ENCODE peak calls at places on chromosomes 13 and 19, in seven cellular contexts. X is tibial nerve, T is A549, R is ovary, G is K562, Z is suprapubic skin, Q is SK-N-SH. V is an unnamed sample.

GRCh38 chr13:52405767-52406494 is at the start of gene THSD1:
- DNase-seq in Z (peak), R (peak), T (peak), G (no peak), X (peak), Q (peak), V (peak)

GRCh38 chr19:9914315-9915207 is 21.8 kb downstream of the OLFM2 start:
- DNase-seq in G (peak), Q (peak), X (peak), R (peak), T (peak), Z (no peak), V (peak)

GRCh38 chr19:9940778-9941177 is 4.5 kb upstream of the OLFM2 start:
- DNase-seq in G (no peak), Q (no peak), T (no peak), X (no peak), Z (no peak), R (no peak), V (no peak)

GRCh38 chr19:49113762-49114629 is at the start of gene LIN7B:
- DNase-seq in Z (no peak), X (no peak), T (peak), G (peak), Q (peak), R (peak), V (peak)

GRCh38 chr19:34366670-34367423 is 1.9 kb downstream of the GPI start:
- DNase-seq in R (no peak), Z (no peak), T (no peak), G (no peak), Q (no peak), X (no peak), V (no peak)

GRCh38 chr13:36543671-36544070 is 111.4 kb downstream of the CCNA1 start:
- DNase-seq in Z (no peak), R (no peak), Q (no peak), G (no peak), X (no peak), T (no peak), V (no peak)

GRCh38 chr19:13089139-13089856 is 13.4 kb downstream of the LYL1 start:
- DNase-seq in Q (peak), X (no peak), T (peak), G (peak), R (no peak), Z (no peak), V (no peak)

GRCh38 chr13:25180795-25181537 is 8.9 kb upstream of the AMER2 start:
- DNase-seq in T (no peak), G (no peak), R (no peak), Z (no peak), X (no peak), Q (no peak), V (no peak)

GRCh38 chr13:87953381-87953780 is 282.2 kb downstream of the SLITRK5 start:
- DNase-seq in G (no peak), Z (no peak), R (no peak), X (no peak), T (no peak), Q (no peak), V (no peak)

GRCh38 chr13:62779146-62779545 is 1363.5 kb upstream of the PCDH20 start:
- DNase-seq in X (no peak), G (no peak), Q (no peak), Z (no peak), T (no peak), R (no peak), V (no peak)

GRCh38 chr19:16078759-16079707 is 2.7 kb downstream of the TPM4 start:
- DNase-seq in T (no peak), Z (peak), X (peak), G (peak), R (peak), Q (peak), V (peak)

GRCh38 chr13:70723732-70724131 is 615.5 kb upstream of the KLHL1 start:
- DNase-seq in T (no peak), Q (peak), X (no peak), R (no peak), G (no peak), Z (no peak), V (no peak)

GRCh38 chr13:31824705-31825512 is 85.6 kb downstream of the RXFP2 start:
- DNase-seq in X (no peak), R (no peak), Z (no peak), Q (no peak), T (no peak), G (no peak), V (no peak)

GRCh38 chr19:6801397-6802086 is 29.0 kb downstream of the VAV1 start:
- DNase-seq in Q (peak), T (peak), X (peak), R (peak), G (peak), Z (no peak), V (peak)

GRCh38 chr13:31859546-31859945 is 120.2 kb downstream of the RXFP2 start:
- DNase-seq in R (no peak), G (no peak), T (no peak), Q (no peak), X (no peak), Z (no peak), V (no peak)

GRCh38 chr13:110702591-110703526 is 3.1 kb downstream of the CARS2 start:
- DNase-seq in T (no peak), R (no peak), G (no peak), X (no peak), Q (peak), Z (no peak), V (no peak)

GRCh38 chr19:55831846-55832245 is at the start of gene NLRP11:
- DNase-seq in R (no peak), G (no peak), X (no peak), T (no peak), Z (no peak), Q (no peak), V (no peak)

GRCh38 chr13:51041126-51041525 is 69.9 kb downstream of the C13orf42 start:
- DNase-seq in G (no peak), Z (no peak), X (no peak), T (no peak), Q (no peak), R (no peak), V (no peak)

GRCh38 chr13:112903606-112904195 is 65.3 kb upstream of the MCF2L start:
- DNase-seq in R (no peak), X (no peak), G (no peak), T (no peak), Z (peak), Q (no peak), V (no peak)

GRCh38 chr19:29666634-29667389 is 1.6 kb downstream of the PLEKHF1 start:
- DNase-seq in Q (no peak), Z (no peak), T (no peak), R (peak), X (peak), G (peak), V (peak)

GRCh38 chr19:47471733-47472457 is at the start of gene SLC8A2:
- DNase-seq in Z (no peak), T (peak), G (peak), Q (peak), R (peak), X (no peak), V (peak)

GRCh38 chr19:31352782-31353651 is 3.8 kb upstream of the TSHZ3 start:
- DNase-seq in X (no peak), T (no peak), Q (peak), Z (no peak), R (peak), G (no peak), V (no peak)

GRCh38 chr13:95502216-95502615 is 50.3 kb upstream of the CLDN10 start:
- DNase-seq in G (no peak), R (no peak), Z (no peak), Q (no peak), T (no peak), X (no peak), V (no peak)

GRCh38 chr13:59746291-59746962 is 417.3 kb downstream of the DIAPH3 start:
- DNase-seq in G (no peak), X (no peak), Q (no peak), Z (no peak), T (no peak), R (no peak), V (no peak)

GRCh38 chr13:105573134-105573533 is 962.3 kb downstream of the EFNB2 start:
- DNase-seq in R (no peak), X (no peak), G (no peak), T (no peak), Z (no peak), Q (no peak), V (no peak)

GRCh38 chr13:91127995-91128394 is 219.5 kb upstream of the MIR17HG start:
- DNase-seq in X (no peak), Z (no peak), T (no peak), Q (no peak), R (no peak), G (no peak), V (no peak)

GRCh38 chr13:23631676-23632622 is 61.7 kb downstream of the TNFRSF19 start:
- DNase-seq in Z (no peak), G (no peak), T (no peak), X (no peak), Q (no peak), R (no peak), V (no peak)

GRCh38 chr13:55999709-56000108 is 1141.0 kb upstream of the PRR20A start:
- DNase-seq in Z (no peak), G (no peak), Q (no peak), R (no peak), T (no peak), X (no peak), V (no peak)

GRCh38 chr19:40370997-40371801 is 18.8 kb downstream of the HIPK4 start:
- DNase-seq in G (peak), Q (peak), R (no peak), X (no peak), Z (no peak), T (no peak), V (no peak)

GRCh38 chr19:5696196-5697021 is 6.3 kb downstream of the RPL36 start:
- DNase-seq in Z (no peak), T (no peak), G (no peak), Q (peak), X (no peak), R (no peak), V (no peak)

GRCh38 chr13:74162135-74162534 is 27.9 kb upstream of the KLF12 start:
- DNase-seq in R (no peak), Q (no peak), T (no peak), G (no peak), Z (no peak), X (no peak), V (no peak)

GRCh38 chr13:99307247-99307646 is at the start of gene GPR183:
- DNase-seq in R (no peak), Z (no peak), X (no peak), T (no peak), Q (no peak), G (peak), V (no peak)

GRCh38 chr19:38061294-38061693 is 154.3 kb downstream of the SIPA1L3 start:
- DNase-seq in T (peak), Q (no peak), G (no peak), R (no peak), X (no peak), Z (no peak), V (no peak)

GRCh38 chr19:41691268-41691970 is 3.3 kb upstream of the CEACAM7 start:
- DNase-seq in Z (no peak), T (peak), Q (peak), G (peak), R (no peak), X (no peak), V (peak)

GRCh38 chr19:41430907-41431306 is 3.7 kb upstream of the B3GNT8 start:
- DNase-seq in R (no peak), Z (no peak), X (no peak), Q (no peak), G (no peak), T (no peak), V (no peak)

GRCh38 chr19:52219611-52220010 is 29.8 kb downstream of the PPP2R1A start:
- DNase-seq in Q (no peak), R (no peak), T (no peak), G (no peak), X (no peak), Z (peak), V (peak)

GRCh38 chr13:27592865-27593264 is 27.5 kb downstream of the LNX2 start:
- DNase-seq in T (no peak), Q (no peak), X (no peak), R (no peak), G (no peak), Z (no peak), V (no peak)

GRCh38 chr19:16872728-16873127 is 16.1 kb upstream of the F2RL3 start:
- DNase-seq in R (no peak), Q (no peak), G (no peak), Z (no peak), X (no peak), T (no peak), V (no peak)

GRCh38 chr13:80132741-80133601 is 208.0 kb downstream of the SPRY2 start:
- DNase-seq in G (no peak), Q (peak), T (peak), R (peak), X (peak), Z (no peak), V (peak)

DNA sequence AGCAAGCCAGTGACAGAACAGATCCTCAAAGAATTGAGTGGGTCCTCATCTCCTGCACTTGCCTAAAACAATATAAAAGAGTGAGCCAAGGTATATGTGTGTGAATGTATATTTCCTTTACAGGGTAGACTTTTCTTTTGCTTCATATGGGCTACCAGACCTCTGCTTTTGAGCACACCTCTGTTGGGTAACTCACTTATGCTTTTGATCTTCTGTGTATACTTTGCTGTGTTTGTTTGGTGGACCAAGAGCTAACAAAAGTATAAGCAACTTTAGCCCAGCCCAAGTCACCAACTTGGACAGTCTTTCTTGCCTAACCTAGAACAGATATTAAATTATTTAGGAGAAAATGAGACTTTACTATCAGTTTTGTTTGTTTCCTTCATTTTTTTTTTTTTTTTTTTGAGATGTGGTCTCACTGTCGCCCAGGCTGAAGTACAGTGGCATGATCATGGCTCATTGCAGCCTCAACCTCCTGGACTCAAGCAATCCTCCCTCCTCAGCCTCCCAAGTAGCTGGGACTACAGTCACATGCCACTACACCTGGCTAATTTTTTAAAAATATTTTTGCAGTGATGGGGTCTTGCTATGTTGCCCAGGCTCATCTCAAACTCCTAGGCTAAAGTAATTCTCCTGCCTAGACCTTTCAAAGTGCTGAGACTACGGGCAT is 513.1 kb downstream of the DCT start:
- DNase-seq in X (no peak), Z (no peak), T (no peak), G (no peak), R (no peak), Q (no peak), V (no peak)
- TF ChIP-seq EP300 in X (no peak), Z (no peak), T (no peak), G (no peak), R (no peak), Q (no peak), V (no peak)

DNA sequence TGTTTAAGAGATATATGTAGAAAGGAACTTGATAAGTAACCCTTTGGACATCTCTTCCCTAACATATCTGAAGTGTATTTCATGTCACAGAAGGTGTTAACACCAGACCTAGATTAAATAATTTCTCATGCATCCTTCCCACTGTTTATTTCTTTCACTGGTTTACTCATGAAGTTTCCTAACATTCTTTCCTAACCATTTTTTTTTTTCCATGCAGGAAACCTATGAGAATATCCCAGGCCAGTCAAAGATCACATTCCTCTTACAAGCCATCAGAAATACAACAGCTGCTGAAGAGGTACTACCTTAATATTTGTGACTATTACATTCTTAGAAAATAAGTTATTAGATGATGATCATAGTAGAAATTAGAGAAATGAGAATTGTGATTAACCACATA is 28.8 kb downstream of the IPO5 start:
- DNase-seq in R (no peak), Z (no peak), T (no peak), Q (no peak), X (no peak), G (no peak), V (no peak)
- H3K27ac ChIP-seq in R (no peak), Z (no peak), T (no peak), Q (no peak), X (no peak), G (no peak), V (no peak)

DNA sequence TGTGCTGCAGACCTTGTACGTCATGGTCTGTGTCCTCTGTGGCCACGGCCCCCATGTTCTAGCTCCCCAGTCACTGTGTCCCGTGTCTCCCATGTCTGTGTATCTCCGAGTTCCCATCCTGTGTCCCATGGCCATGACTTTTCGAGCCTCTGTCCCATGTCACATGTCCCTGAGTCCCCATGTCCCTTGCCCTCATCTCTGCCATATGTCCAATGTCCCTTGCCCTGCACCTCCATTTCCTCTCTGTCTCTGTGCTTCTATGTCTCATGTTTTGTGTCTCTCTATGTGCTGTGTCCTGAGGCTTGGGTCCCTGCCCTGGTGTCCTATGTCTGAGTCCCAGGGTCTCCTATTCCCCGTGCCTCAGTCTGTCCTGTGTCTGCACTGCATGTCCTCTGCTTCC is 2.0 kb downstream of the ATP4A start:
- DNase-seq in R (no peak), X (no peak), Z (peak), G (no peak), T (no peak), Q (no peak), V (no peak)
- TF ChIP-seq CTCF in R (no peak), X (no peak), Z (no peak), G (no peak), T (no peak), Q (no peak), V (no peak)

GRCh38 chr19:1254530-1255185 is 6.3 kb downstream of the MIDN start:
- DNase-seq in R (peak), G (no peak), X (no peak), Z (no peak), T (no peak), Q (no peak), V (no peak)
- TF ChIP-seq EP300 in R (no peak), G (no peak), X (no peak), Z (no peak), T (no peak), Q (no peak), V (no peak)

DNA sequence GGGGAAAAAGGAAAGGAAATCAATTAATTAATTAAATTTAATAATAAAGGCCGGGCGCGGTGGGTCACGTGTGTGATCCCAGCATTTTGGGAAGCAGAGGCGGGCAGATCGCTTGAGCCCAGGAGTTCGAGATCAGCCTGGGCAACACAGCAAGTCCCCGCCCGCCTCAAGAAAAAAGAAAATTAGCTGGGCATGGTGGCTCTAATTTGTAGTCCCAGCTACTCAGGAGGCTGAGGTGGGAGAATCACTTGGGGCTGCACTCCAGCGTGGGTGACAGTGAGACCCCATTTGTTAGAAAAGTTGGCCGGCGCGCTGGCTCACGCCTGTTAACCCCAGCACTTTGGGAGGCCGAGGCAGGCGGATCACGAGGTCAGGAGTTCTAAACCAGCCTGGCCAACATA is 733 bp upstream of the CD320 start:
- DNase-seq in Q (no peak), X (no peak), R (peak), T (no peak), Z (peak), G (no peak), V (peak)
- H3K27ac ChIP-seq in Q (no peak), X (no peak), R (no peak), T (no peak), Z (no peak), G (peak), V (peak)

GRCh38 chr13:20141238-20142018 is 19.4 kb downstream of the GJA3 start:
- DNase-seq in G (no peak), Z (peak), R (no peak), T (no peak), Q (no peak), X (no peak), V (no peak)

GRCh38 chr13:20134732-20135131 is 26.1 kb downstream of the GJA3 start:
- DNase-seq in X (no peak), Z (peak), T (no peak), R (no peak), Q (no peak), G (no peak), V (no peak)

GRCh38 chr13:20140487-20140886 is 20.4 kb downstream of the GJA3 start:
- DNase-seq in T (no peak), Z (no peak), G (no peak), X (no peak), R (no peak), Q (no peak), V (no peak)

GRCh38 chr13:20137875-20138274 is 23.0 kb downstream of the GJA3 start:
- DNase-seq in R (no peak), Q (no peak), G (no peak), Z (no peak), X (no peak), T (no peak), V (no peak)

DNA sequence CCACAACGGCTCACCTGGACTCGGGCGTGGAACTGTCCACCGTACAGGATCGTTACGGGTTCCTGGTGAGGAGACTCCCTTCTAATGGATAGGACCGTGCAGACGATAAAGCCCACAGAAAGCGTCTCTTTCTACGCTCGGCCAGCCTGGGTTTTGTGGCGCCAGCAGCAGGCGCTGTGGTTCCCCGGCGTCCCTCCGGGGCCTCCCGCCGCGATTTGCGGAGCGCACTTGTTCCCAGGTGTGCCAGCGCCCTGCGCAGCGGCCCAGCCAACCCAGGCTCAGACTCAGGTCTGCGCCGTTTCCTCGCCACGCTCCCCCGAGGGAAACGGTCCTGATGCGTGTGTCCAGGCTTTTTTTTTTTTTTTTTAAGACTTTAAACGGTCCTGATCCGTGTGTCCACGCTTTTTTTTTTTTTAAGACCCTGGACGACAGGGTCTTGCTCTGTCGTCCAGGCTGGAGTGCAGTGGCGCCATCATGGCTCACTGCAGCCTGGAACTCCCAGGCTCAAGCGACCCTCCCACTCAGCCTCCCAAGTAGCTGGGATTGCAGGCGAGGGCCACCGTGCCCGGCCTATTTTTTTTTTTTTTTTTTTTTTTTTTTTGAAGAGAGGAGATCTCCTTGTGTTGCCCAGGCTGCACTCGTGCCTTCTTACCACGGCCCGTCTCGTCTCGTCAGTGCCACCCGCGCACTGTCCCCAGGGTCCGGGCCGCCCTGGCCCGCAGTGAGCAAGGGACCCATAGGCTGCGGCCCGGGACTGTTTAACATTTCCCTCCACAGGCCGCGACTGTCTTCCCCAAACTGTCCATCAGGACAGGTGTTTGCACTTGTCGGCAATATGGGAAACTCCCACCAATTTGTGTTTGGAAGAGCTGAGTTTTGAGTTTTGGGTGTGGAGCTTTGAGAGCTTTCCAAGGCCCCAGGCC is 23.8 kb downstream of the GJA3 start:
- DNase-seq in T (peak), G (peak), Q (peak), X (no peak), R (no peak), Z (no peak), V (peak)
- TF ChIP-seq CTCF in T (peak), G (peak), Q (peak), X (no peak), R (no peak), Z (no peak), V (no peak)